ENCODE peak calls at places on chromosomes 11 and 22, in ten cellular contexts. Z is astrocyte of the spinal cord, W is lower leg skin, B is nephron progenitor cell, L is uterus, R is GM20000, E is right lobe of liver, J is psoas muscle, K is RWPE1, H is fibroblast of mammary gland. N is an unnamed sample.

GRCh38 chr11:76493626-76494539 is 49.1 kb downstream of the EMSY start:
- DNase-seq in Z (no peak), W (no peak), B (no peak), L (no peak), R (no peak), E (no peak), J (peak), K (no peak), H (no peak), N (no peak)

GRCh38 chr11:122186439-122187080 is 70.5 kb upstream of the BLID start:
- DNase-seq in Z (peak), W (no peak), B (no peak), L (peak), R (no peak), E (no peak), J (no peak), K (peak), H (peak), N (no peak)

GRCh38 chr11:98842187-98842586 is 178.6 kb upstream of the CNTN5 start:
- DNase-seq in Z (no peak), W (no peak), B (no peak), L (no peak), R (no peak), E (no peak), J (no peak), K (no peak), H (no peak), N (no peak)

GRCh38 chr11:9740202-9740881 is 76.5 kb downstream of the SWAP70 start:
- DNase-seq in Z (no peak), W (no peak), B (no peak), L (no peak), R (no peak), E (no peak), J (no peak), K (no peak), H (no peak), N (no peak)

GRCh38 chr11:128405693-128406364 is 181.5 kb downstream of the ETS1 start:
- DNase-seq in Z (peak), W (no peak), B (no peak), L (no peak), R (no peak), E (no peak), J (no peak), K (no peak), H (no peak), N (no peak)

GRCh38 chr22:19748139-19748538 is 12.4 kb upstream of the TBX1 start:
- DNase-seq in Z (no peak), W (no peak), B (no peak), L (no peak), R (no peak), E (no peak), J (no peak), K (no peak), H (no peak), N (no peak)

GRCh38 chr22:44449683-44450425 is 48.2 kb downstream of the RTL6 start:
- DNase-seq in Z (no peak), W (peak), B (no peak), L (no peak), R (no peak), E (no peak), J (no peak), K (no peak), H (no peak), N (no peak)

GRCh38 chr11:79896258-79896657 is 455.4 kb upstream of the TENM4 start:
- DNase-seq in Z (no peak), W (no peak), B (no peak), L (no peak), R (no peak), E (no peak), J (no peak), K (no peak), H (no peak), N (no peak)

GRCh38 chr11:81092517-81092916 is 1641.1 kb downstream of the FAM181B start:
- DNase-seq in Z (no peak), W (no peak), B (no peak), L (no peak), R (no peak), E (no peak), J (no peak), K (no peak), H (no peak), N (no peak)

GRCh38 chr11:111514216-111515031 is at the start of gene HOATZ:
- DNase-seq in Z (peak), W (no peak), B (peak), L (no peak), R (no peak), E (no peak), J (no peak), K (no peak), H (no peak), N (no peak)

GRCh38 chr22:25668437-25668836 is 73.6 kb upstream of the MYO18B start:
- DNase-seq in Z (peak), W (no peak), B (no peak), L (peak), R (no peak), E (peak), J (no peak), K (no peak), H (peak), N (no peak)

GRCh38 chr11:72828081-72828567 is 13.9 kb downstream of the ATG16L2 start:
- DNase-seq in Z (peak), W (peak), B (no peak), L (peak), R (no peak), E (peak), J (no peak), K (no peak), H (peak), N (no peak)

GRCh38 chr11:94017446-94017845 is 3.7 kb upstream of the HEPHL1 start:
- DNase-seq in Z (peak), W (no peak), B (no peak), L (no peak), R (no peak), E (no peak), J (no peak), K (no peak), H (no peak), N (no peak)

GRCh38 chr11:64125676-64126075 is 40.2 kb downstream of the MACROD1 start:
- DNase-seq in Z (no peak), W (no peak), B (no peak), L (no peak), R (no peak), E (no peak), J (no peak), K (no peak), H (no peak), N (no peak)

GRCh38 chr11:67034350-67034749 is 11.4 kb downstream of the SYT12 start:
- DNase-seq in Z (no peak), W (no peak), B (no peak), L (no peak), R (no peak), E (no peak), J (no peak), K (no peak), H (no peak), N (no peak)

GRCh38 chr22:31490496-31490925 is 869 bp upstream of the EIF4ENIF1 start:
- DNase-seq in Z (no peak), W (peak), B (peak), L (peak), R (peak), E (peak), J (peak), K (peak), H (peak), N (peak)

GRCh38 chr11:129853508-129854228 is 38.0 kb downstream of the TMEM45B start:
- DNase-seq in Z (no peak), W (peak), B (no peak), L (no peak), R (no peak), E (peak), J (no peak), K (peak), H (peak), N (no peak)

GRCh38 chr11:70519117-70519516 is 120.8 kb downstream of the CTTN start:
- DNase-seq in Z (no peak), W (no peak), B (no peak), L (no peak), R (no peak), E (no peak), J (no peak), K (no peak), H (no peak), N (no peak)

GRCh38 chr11:17542249-17542648 is 2.0 kb downstream of the USH1C start:
- DNase-seq in Z (no peak), W (no peak), B (no peak), L (no peak), R (no peak), E (no peak), J (no peak), K (no peak), H (no peak), N (no peak)

GRCh38 chr11:103898065-103898464 is 138.4 kb upstream of the DDI1 start:
- DNase-seq in Z (no peak), W (no peak), B (no peak), L (no peak), R (no peak), E (no peak), J (no peak), K (no peak), H (no peak), N (no peak)

GRCh38 chr11:117830072-117830471 is 5.5 kb upstream of the FXYD2 start:
- DNase-seq in Z (no peak), W (peak), B (no peak), L (peak), R (no peak), E (no peak), J (no peak), K (no peak), H (no peak), N (no peak)

GRCh38 chr11:86537541-86538222 is 134.7 kb downstream of the ME3 start:
- DNase-seq in Z (peak), W (no peak), B (peak), L (no peak), R (no peak), E (no peak), J (no peak), K (no peak), H (peak), N (no peak)

GRCh38 chr22:21866821-21867527 is 471 bp downstream of the MAPK1 start:
- DNase-seq in Z (no peak), W (peak), B (no peak), L (peak), R (no peak), E (peak), J (no peak), K (no peak), H (no peak), N (no peak)

GRCh38 chr11:48020092-48020755 is 39.9 kb downstream of the PTPRJ start:
- DNase-seq in Z (no peak), W (no peak), B (no peak), L (no peak), R (peak), E (no peak), J (no peak), K (no peak), H (no peak), N (no peak)

GRCh38 chr22:23603266-23603665 is 23.2 kb upstream of the IGLL1 start:
- DNase-seq in Z (no peak), W (peak), B (no peak), L (no peak), R (no peak), E (no peak), J (no peak), K (no peak), H (no peak), N (no peak)
- TF ChIP-seq CTCF in Z (no peak), W (no peak), B (no peak), L (no peak), R (no peak), E (no peak), J (no peak), K (no peak), H (no peak), N (no peak)

GRCh38 chr11:43933608-43934358 is 8.7 kb upstream of the C11orf96 start:
- DNase-seq in Z (peak), W (peak), B (peak), L (no peak), R (no peak), E (no peak), J (peak), K (no peak), H (peak), N (no peak)
- TF ChIP-seq CTCF in Z (peak), W (no peak), B (no peak), L (no peak), R (no peak), E (no peak), J (no peak), K (no peak), H (no peak), N (no peak)

GRCh38 chr11:15327786-15328231 is 213.1 kb downstream of the INSC start:
- DNase-seq in Z (peak), W (no peak), B (peak), L (peak), R (peak), E (peak), J (peak), K (peak), H (peak), N (no peak)
- TF ChIP-seq CTCF in Z (peak), W (no peak), B (peak), L (peak), R (no peak), E (peak), J (peak), K (no peak), H (peak), N (peak)

DNA sequence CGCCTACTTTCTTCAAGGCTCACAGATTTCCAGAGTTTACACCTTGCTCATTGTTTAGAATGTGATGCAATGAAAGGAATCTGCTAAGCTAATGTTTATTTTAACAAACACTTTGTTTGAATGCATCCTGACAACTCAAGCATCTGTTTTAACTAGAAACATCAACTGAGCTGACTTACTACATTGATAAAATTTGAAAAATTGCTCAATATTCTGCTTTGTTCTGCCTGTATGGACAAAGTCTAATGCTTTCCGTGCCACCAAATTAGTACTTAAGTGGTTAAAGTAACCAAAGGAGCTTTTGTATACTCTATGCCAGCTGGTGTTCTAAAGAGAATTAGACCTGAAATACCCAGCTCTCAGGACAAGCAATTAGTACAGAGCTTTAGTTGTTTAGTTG is 105.2 kb downstream of the MAML2 start:
- DNase-seq in Z (no peak), W (no peak), B (no peak), L (no peak), R (no peak), E (no peak), J (no peak), K (no peak), H (no peak), N (no peak)
- TF ChIP-seq CTCF in Z (no peak), W (no peak), B (no peak), L (no peak), R (no peak), E (no peak), J (no peak), K (no peak), H (no peak), N (no peak)

GRCh38 chr22:37319469-37319868 is 37.2 kb downstream of the CYTH4 start:
- DNase-seq in Z (no peak), W (no peak), B (no peak), L (no peak), R (no peak), E (no peak), J (no peak), K (no peak), H (no peak), N (no peak)

GRCh38 chr22:37316875-37317371 is 34.6 kb downstream of the CYTH4 start:
- DNase-seq in Z (peak), W (no peak), B (peak), L (peak), R (peak), E (peak), J (peak), K (peak), H (peak), N (no peak)

GRCh38 chr22:37316405-37316804 is 34.1 kb downstream of the CYTH4 start:
- DNase-seq in Z (no peak), W (no peak), B (no peak), L (no peak), R (no peak), E (no peak), J (no peak), K (no peak), H (no peak), N (no peak)

GRCh38 chr22:37317698-37318210 is 35.4 kb downstream of the CYTH4 start:
- DNase-seq in Z (no peak), W (no peak), B (no peak), L (no peak), R (no peak), E (no peak), J (no peak), K (no peak), H (no peak), N (no peak)

GRCh38 chr22:37318255-37319109 is 36.2 kb downstream of the CYTH4 start:
- DNase-seq in Z (no peak), W (no peak), B (no peak), L (no peak), R (no peak), E (no peak), J (no peak), K (no peak), H (no peak), N (no peak)
- TF ChIP-seq CTCF in Z (no peak), W (no peak), B (no peak), L (no peak), R (no peak), E (no peak), J (no peak), K (no peak), H (no peak), N (no peak)

N was measured in esophagus squamous epithelium.